ENCODE peak calls at places on chromosome 14, in five cellular contexts. B is RPMI7951; Z is HL-60; O is activated CD4-positive, alpha-beta T cell treated with anti-CD3 and anti-CD28 coated beads, Interleukin-2, amount 50 U/mL, for 1 hour; W is body of pancreas. K is an unnamed sample.

GRCh38 chr14:34501004-34501580 is 38.4 kb downstream of the EAPP start:
- DNase-seq in B (peak; percentile 40), Z (no peak), O (no peak), W (no peak), K (no peak)

GRCh38 chr14:52911904-52912303 is 38.9 kb downstream of the FERMT2 start:
- DNase-seq in B (no peak), Z (no peak), O (no peak), W (no peak), K (no peak)

GRCh38 chr14:50451854-50452253 is 55.2 kb upstream of the CDKL1 start:
- DNase-seq in B (no peak), Z (no peak), O (no peak), W (no peak), K (no peak)

GRCh38 chr14:64867182-64867581 is 12.5 kb downstream of the SPTB start:
- DNase-seq in B (no peak), Z (no peak), O (no peak), W (no peak), K (no peak)

GRCh38 chr14:70118064-70118463 is 70.7 kb downstream of the SLC8A3 start:
- DNase-seq in B (no peak), Z (no peak), O (no peak), W (no peak), K (no peak)

GRCh38 chr14:34569750-34570149 is 30.2 kb upstream of the EAPP start:
- DNase-seq in B (no peak), Z (no peak), O (no peak), W (no peak), K (no peak)

GRCh38 chr14:22973217-22974032 is 8.9 kb downstream of the AJUBA start:
- DNase-seq in B (peak; percentile 68), Z (peak; percentile 41), O (peak; percentile 33), W (peak; percentile 64), K (no peak)

GRCh38 chr14:59355101-59355500 is 110.1 kb downstream of the GPR135 start:
- DNase-seq in B (no peak), Z (no peak), O (no peak), W (no peak), K (no peak)

GRCh38 chr14:64114166-64114565 is 180.0 kb downstream of the ESR2 start:
- DNase-seq in B (no peak), Z (peak; percentile 8), O (no peak), W (peak; percentile 13), K (no peak)

GRCh38 chr14:64685364-64686130 is 18.7 kb upstream of the PLEKHG3 start:
- DNase-seq in B (no peak), Z (no peak), O (no peak), W (no peak), K (no peak)

GRCh38 chr14:23895480-23895879 is 58.1 kb upstream of the DHRS4 start:
- DNase-seq in B (peak; percentile 4), Z (no peak), O (no peak), W (no peak), K (no peak)

GRCh38 chr14:80095623-80096022 is 115.7 kb downstream of the DIO2 start:
- DNase-seq in B (peak; percentile 7), Z (no peak), O (no peak), W (no peak), K (no peak)

GRCh38 chr14:100803694-100804075 is 22.2 kb upstream of the MEG3 start:
- DNase-seq in B (no peak), Z (no peak), O (no peak), W (no peak), K (peak; percentile 18)

GRCh38 chr14:103194256-103195045 is 71.2 kb downstream of the TNFAIP2 start:
- DNase-seq in B (peak; percentile 34), Z (no peak), O (no peak), W (no peak), K (no peak)

GRCh38 chr14:91246051-91246852 is 1.7 kb upstream of the GPR68 start:
- DNase-seq in B (no peak), Z (no peak), O (peak; percentile 69), W (no peak), K (no peak)

GRCh38 chr14:55221186-55221585 is 29.8 kb upstream of the DLGAP5 start:
- DNase-seq in B (peak; percentile 49), Z (no peak), O (no peak), W (no peak), K (no peak)

GRCh38 chr14:68669101-68669500 is 123.8 kb downstream of the ZFP36L1 start:
- DNase-seq in B (peak; percentile 97), Z (no peak), O (no peak), W (no peak), K (no peak)

GRCh38 chr14:30908826-30909225 is 34.5 kb downstream of the COCH start:
- DNase-seq in B (no peak), Z (no peak), O (no peak), W (no peak), K (no peak)

GRCh38 chr14:61571931-61572330 is 123.4 kb upstream of the HIF1A start:
- DNase-seq in B (no peak), Z (no peak), O (no peak), W (no peak), K (no peak)

GRCh38 chr14:52182853-52183252 is 84.6 kb upstream of the PTGDR start:
- DNase-seq in B (no peak), Z (no peak), O (no peak), W (no peak), K (no peak)

GRCh38 chr14:49447725-49448124 is 138.5 kb downstream of the RPS29 start:
- DNase-seq in B (no peak), Z (no peak), O (no peak), W (no peak), K (no peak)

GRCh38 chr14:60622920-60623263 is 26.4 kb downstream of the SIX1 start:
- DNase-seq in B (peak; percentile 48), Z (no peak), O (no peak), W (no peak), K (no peak)

GRCh38 chr14:74980746-74981661 is 21.7 kb upstream of the EIF2B2 start:
- DNase-seq in B (peak; percentile 61), Z (no peak), O (no peak), W (no peak), K (no peak)

GRCh38 chr14:100445436-100446088 is 122.4 kb downstream of the SLC25A47 start:
- DNase-seq in B (no peak), Z (no peak), O (no peak), W (no peak), K (no peak)

GRCh38 chr14:86015916-86016315 is 486.0 kb downstream of the FLRT2 start:
- DNase-seq in B (no peak), Z (no peak), O (no peak), W (no peak), K (no peak)

GRCh38 chr14:77791225-77791600 is 8.7 kb upstream of the ADCK1 start:
- DNase-seq in B (no peak), Z (no peak), O (no peak), W (no peak), K (no peak)

GRCh38 chr14:81398196-81398891 is 1.8 kb downstream of the STON2 start:
- DNase-seq in B (no peak), Z (no peak), O (no peak), W (no peak), K (no peak)

GRCh38 chr14:52079239-52079956 is 10.5 kb upstream of the NID2 start:
- DNase-seq in B (peak; percentile 61), Z (no peak), O (no peak), W (no peak), K (no peak)

GRCh38 chr14:102249041-102249440 is 55.9 kb downstream of the MOK start:
- DNase-seq in B (peak; percentile 24), Z (no peak), O (no peak), W (no peak), K (no peak)

K was measured in heart left ventricle.